ENCODE peak calls at places on chromosome 7, in ten cellular contexts. Z, O, D, K, S, U, C, G, A and N are unnamed samples.

GRCh38 chr7:50848203-50848602 is 65.5 kb upstream of the GRB10 start:
- DNase-seq in K (no peak), C (no peak), O (no peak), Z (no peak), A (no peak), D (no peak), G (no peak), U (no peak), S (no peak), N (no peak)

GRCh38 chr7:149369497-149369896 is 91.4 kb downstream of the ZNF777 start:
- DNase-seq in Z (no peak), A (no peak), S (peak), O (no peak), U (no peak), C (no peak), G (peak), K (no peak), D (no peak), N (no peak)

GRCh38 chr7:156017431-156017830 is 205.2 kb upstream of the SHH start:
- DNase-seq in C (no peak), U (no peak), A (no peak), G (no peak), K (no peak), O (no peak), Z (no peak), D (no peak), S (no peak), N (no peak)

GRCh38 chr7:8211725-8212096 is 50.3 kb downstream of the ICA1 start:
- DNase-seq in D (no peak), C (no peak), K (no peak), G (no peak), Z (no peak), O (no peak), U (no peak), S (no peak), A (no peak), N (no peak)

GRCh38 chr7:128359939-128360338 is 1.6 kb downstream of the PRRT4 start:
- DNase-seq in O (no peak), K (no peak), A (no peak), D (no peak), S (no peak), U (no peak), C (no peak), G (no peak), Z (no peak), N (no peak)

GRCh38 chr7:87627634-87627994 is 584 bp upstream of the RUNDC3B start:
- DNase-seq in G (no peak), O (no peak), K (peak), C (no peak), Z (no peak), A (no peak), U (peak), D (no peak), S (no peak), N (no peak)

GRCh38 chr7:97405842-97406241 is 288.3 kb downstream of the SDHAF3 start:
- DNase-seq in G (no peak), K (no peak), Z (no peak), C (no peak), A (no peak), O (no peak), U (no peak), D (no peak), S (no peak), N (no peak)

GRCh38 chr7:81414411-81414810 is 355.4 kb downstream of the HGF start:
- DNase-seq in O (no peak), S (no peak), K (no peak), U (no peak), D (no peak), C (no peak), G (peak), A (no peak), Z (no peak), N (no peak)

GRCh38 chr7:70701487-70701886 is 430.5 kb upstream of the GALNT17 start:
- DNase-seq in O (no peak), D (no peak), K (no peak), G (no peak), U (no peak), C (no peak), Z (no peak), A (no peak), S (no peak), N (no peak)

GRCh38 chr7:132877578-132877977 is 204.3 kb downstream of the CHCHD3 start:
- DNase-seq in U (no peak), S (no peak), K (no peak), G (no peak), Z (no peak), C (no peak), D (no peak), A (no peak), O (no peak), N (no peak)